ENCODE peak calls at places on chromosomes 5 and 9, in eight cellular contexts. X, I, O, D, L, G, E and F are unnamed samples.

GRCh38 chr5:123204224-123204623 is 115.2 kb downstream of the PRDM6 start:
- DNase-seq in X (no peak), I (no peak), O (no peak), D (no peak), L (no peak), G (no peak), E (no peak), F (no peak)

GRCh38 chr9:33230756-33231691 is 8.9 kb upstream of the SPINK4 start:
- DNase-seq in X (no peak), I (no peak), O (no peak), D (no peak), L (no peak), G (no peak), E (no peak), F (no peak)

GRCh38 chr9:24051587-24051986 is 225.5 kb upstream of the ELAVL2 start:
- DNase-seq in X (no peak), I (no peak), O (no peak), D (no peak), L (no peak), G (no peak), E (no peak), F (no peak)

GRCh38 chr9:93262537-93263310 is 78.8 kb downstream of the WNK2 start:
- DNase-seq in X (no peak), I (no peak), O (peak), D (no peak), L (no peak), G (no peak), E (peak), F (no peak)

GRCh38 chr5:72673623-72674022 is 142.8 kb upstream of the TNPO1 start:
- DNase-seq in X (no peak), I (no peak), O (no peak), D (no peak), L (no peak), G (no peak), E (no peak), F (no peak)

GRCh38 chr9:103364753-103365152 is 369.6 kb downstream of the CYLC2 start:
- DNase-seq in X (no peak), I (peak), O (no peak), D (no peak), L (no peak), G (peak), E (no peak), F (peak)

GRCh38 chr5:172897691-172898512 is 61.3 kb upstream of the RPL26L1 start:
- DNase-seq in X (peak), I (peak), O (no peak), D (no peak), L (peak), G (peak), E (no peak), F (peak)

GRCh38 chr5:65672787-65673186 is 48.0 kb downstream of the SHLD3 start:
- DNase-seq in X (no peak), I (peak), O (no peak), D (no peak), L (peak), G (peak), E (no peak), F (peak)

GRCh38 chr5:52007230-52007858 is 624.1 kb downstream of the ISL1 start:
- DNase-seq in X (peak), I (peak), O (no peak), D (no peak), L (no peak), G (peak), E (peak), F (peak)

GRCh38 chr5:65774346-65774745 is 52.3 kb downstream of the NLN start:
- DNase-seq in X (no peak), I (peak), O (no peak), D (no peak), L (peak), G (peak), E (peak), F (peak)

GRCh38 chr9:95181226-95181818 is 136.2 kb downstream of the FANCC start:
- DNase-seq in X (no peak), I (peak), O (no peak), D (no peak), L (no peak), G (peak), E (peak), F (peak)
- TF ChIP-seq CTCF in X (peak), I (peak), O (peak), D (peak), L (peak), G (peak), E (peak), F (peak)

DNA sequence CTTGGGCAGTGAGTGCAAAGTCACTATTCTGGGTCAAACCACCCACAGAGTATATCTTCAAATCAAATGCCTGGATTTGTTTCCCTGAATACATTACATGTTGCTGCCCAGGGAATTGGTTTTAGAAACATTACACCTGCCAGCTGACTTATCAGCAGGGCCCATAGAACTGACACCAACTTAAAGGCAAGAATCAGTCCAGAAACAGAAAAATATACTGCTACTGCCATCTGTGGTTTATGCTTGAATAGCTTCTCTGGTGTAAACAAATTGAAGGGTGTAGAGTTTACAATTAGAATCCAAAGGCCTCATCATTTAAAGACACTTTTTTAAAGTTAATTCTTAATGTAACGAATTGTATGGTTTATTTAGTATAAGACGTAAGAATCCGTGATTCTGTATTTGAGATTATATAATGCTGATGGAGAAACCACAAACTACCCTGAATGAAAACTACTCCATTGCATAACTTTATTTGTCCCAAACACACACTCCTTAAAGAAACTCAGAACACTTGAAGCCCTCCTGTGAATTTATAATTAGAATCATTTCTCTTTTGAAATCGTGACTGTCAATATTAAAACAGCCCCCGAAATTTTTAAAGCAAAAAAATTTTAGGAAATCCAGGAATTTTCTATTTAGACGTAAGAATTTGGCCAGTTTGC is 6.2 kb downstream of the NR6A1 start:
- DNase-seq in X (no peak), I (peak), O (no peak), D (no peak), L (no peak), G (peak), E (no peak), F (no peak)
- TF ChIP-seq CTCF in X (peak), I (peak), O (peak), D (peak), L (peak), G (peak), E (peak), F (peak)

GRCh38 chr9:134657666-134658377 is 16.2 kb downstream of the COL5A1 start:
- DNase-seq in X (peak), I (no peak), O (no peak), D (peak), L (no peak), G (no peak), E (no peak), F (no peak)

GRCh38 chr9:134655591-134656333 is 14.2 kb downstream of the COL5A1 start:
- DNase-seq in X (peak), I (no peak), O (no peak), D (peak), L (no peak), G (no peak), E (no peak), F (no peak)

GRCh38 chr9:134655101-134655500 is 13.5 kb downstream of the COL5A1 start:
- DNase-seq in X (peak), I (no peak), O (no peak), D (peak), L (no peak), G (no peak), E (no peak), F (no peak)

GRCh38 chr9:134658378-134658955 is 16.9 kb downstream of the COL5A1 start:
- DNase-seq in X (peak), I (no peak), O (no peak), D (peak), L (no peak), G (no peak), E (no peak), F (no peak)

DNA sequence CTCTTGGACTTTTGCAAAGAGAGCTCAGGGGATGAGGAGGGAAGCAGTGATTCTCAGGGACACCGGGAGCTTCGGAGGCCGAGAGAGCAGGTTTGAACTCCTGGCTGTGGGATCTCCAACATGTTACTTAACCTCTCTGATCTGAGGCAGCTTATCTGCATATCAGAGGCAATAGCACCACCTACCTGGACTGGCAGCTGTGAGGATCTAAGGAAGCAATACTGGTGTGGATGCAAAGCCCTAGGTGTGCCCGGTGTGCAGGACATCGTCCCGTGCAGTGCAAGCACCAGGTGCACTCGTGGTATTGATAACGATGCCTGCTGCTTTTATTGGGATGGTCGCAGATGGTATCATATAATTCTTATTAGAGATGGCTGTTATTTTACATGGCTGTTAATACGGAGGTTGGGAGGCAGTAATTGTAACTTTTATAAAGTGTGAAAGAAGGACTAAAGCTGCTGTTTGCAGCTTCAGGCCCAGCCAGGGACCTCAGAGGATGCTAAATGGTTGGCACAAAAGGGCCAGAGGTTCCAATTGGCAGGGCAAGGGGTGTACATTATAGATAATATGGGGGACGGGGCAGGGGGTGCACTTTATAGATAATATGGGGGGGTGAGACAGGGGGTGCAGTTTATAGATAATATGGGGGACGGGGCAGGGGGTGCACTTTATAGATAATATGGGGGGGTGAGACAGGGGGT is 14.9 kb downstream of the COL5A1 start:
- DNase-seq in X (no peak), I (no peak), O (no peak), D (peak), L (no peak), G (no peak), E (no peak), F (no peak)
- TF ChIP-seq CTCF in X (no peak), I (no peak), O (no peak), D (no peak), L (peak), G (no peak), E (no peak), F (peak)

GRCh38 chr5:139256820-139257219 is 36.7 kb upstream of the MATR3 start:
- DNase-seq in X (no peak), I (no peak), O (no peak), D (no peak), L (no peak), G (no peak), E (no peak), F (no peak)

GRCh38 chr5:139263431-139263975 is 30.0 kb upstream of the MATR3 start:
- DNase-seq in X (no peak), I (no peak), O (no peak), D (no peak), L (no peak), G (no peak), E (no peak), F (no peak)

GRCh38 chr5:139267481-139267880 is 26.1 kb upstream of the MATR3 start:
- DNase-seq in X (no peak), I (no peak), O (no peak), D (no peak), L (no peak), G (no peak), E (no peak), F (no peak)

DNA sequence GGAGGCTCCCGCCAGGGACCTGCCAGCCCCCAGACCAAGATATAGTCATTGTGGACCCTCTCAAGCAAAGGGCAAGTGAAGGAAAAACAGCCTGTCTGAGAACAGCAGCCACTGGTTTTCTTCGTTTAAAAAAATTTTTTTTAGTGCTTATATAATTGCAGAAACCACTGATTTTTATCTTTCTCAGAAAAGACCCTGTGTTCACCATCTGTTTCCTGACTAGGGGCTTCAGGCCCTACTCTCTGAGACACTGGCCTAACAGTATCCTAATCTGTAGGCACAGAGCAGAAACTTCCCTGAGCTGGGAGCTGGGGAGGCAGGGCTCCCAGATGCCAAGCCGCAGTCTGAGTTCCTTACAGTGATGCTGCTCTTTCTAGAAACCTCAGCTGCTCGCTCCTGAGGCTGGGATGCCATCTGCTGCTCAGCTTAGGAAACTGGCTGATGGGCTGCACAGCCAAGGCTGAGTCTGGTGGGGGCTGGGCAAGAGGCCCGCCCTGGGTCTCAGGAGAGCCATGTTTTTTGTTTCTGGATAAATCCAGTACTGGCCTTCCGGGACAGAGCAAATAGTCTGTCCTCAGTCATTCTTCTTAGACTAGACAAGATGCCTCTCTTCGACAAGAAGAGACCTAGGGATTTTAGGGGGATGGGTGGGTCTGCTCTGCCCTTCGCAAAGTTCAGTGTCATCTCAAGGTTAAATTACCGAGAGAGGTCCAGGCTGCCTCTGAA is 31.0 kb upstream of the MATR3 start:
- DNase-seq in X (peak), I (peak), O (peak), D (peak), L (peak), G (peak), E (peak), F (peak)
- TF ChIP-seq CTCF in X (peak), I (peak), O (peak), D (peak), L (peak), G (peak), E (peak), F (peak)

DNA sequence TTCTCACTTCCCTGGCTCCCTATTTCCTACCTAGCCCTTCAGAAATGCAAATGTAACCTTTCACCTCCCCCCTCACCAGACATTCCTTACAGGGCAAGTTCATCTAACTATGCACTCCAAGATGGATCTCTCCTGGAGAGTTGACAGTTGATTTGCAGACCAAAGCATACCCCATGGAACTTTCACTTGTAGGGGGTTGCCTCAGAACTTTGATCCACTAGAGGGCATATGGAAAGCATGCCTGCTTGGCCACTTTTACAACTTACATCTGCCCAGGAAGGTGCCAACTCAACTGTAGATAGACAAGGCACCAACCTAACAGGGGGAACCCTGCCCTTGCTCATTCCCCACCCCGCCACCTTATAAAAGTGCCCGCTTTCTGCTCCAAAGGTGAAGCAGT is 187.8 kb downstream of the NXNL2 start:
- DNase-seq in X (no peak), I (peak), O (no peak), D (no peak), L (no peak), G (peak), E (no peak), F (peak)
- TF ChIP-seq CTCF in X (no peak), I (peak), O (no peak), D (no peak), L (peak), G (peak), E (no peak), F (peak)

DNA sequence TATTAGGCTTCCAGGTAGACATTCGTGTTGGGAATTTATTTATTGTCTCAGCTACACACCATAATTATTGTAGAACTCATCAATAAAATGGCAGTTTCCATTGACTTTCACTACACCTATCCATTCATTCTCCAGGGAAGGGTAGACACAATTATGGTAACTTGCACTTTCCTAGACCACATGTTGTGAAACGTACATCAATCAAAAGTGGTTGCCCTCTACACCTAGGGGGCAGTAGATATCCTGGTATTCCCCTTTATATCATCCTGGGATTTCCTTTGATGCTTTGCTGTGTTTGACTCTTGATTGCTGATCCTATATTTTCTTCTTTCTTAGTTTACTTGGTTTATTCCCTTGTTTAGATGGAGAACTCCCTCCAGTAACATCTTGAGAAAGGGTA is 47.9 kb downstream of the ADGRV1 start:
- DNase-seq in X (no peak), I (no peak), O (no peak), D (no peak), L (no peak), G (no peak), E (no peak), F (no peak)
- TF ChIP-seq CTCF in X (no peak), I (peak), O (no peak), D (no peak), L (peak), G (no peak), E (peak), F (peak)

GRCh38 chr9:13627502-13627901 is 348.0 kb upstream of the MPDZ start:
- DNase-seq in X (no peak), I (no peak), O (no peak), D (no peak), L (no peak), G (no peak), E (no peak), F (no peak)

GRCh38 chr9:13629067-13629466 is 349.6 kb upstream of the MPDZ start:
- DNase-seq in X (no peak), I (no peak), O (no peak), D (no peak), L (no peak), G (no peak), E (no peak), F (no peak)

GRCh38 chr9:13627071-13627470 is 347.6 kb upstream of the MPDZ start:
- DNase-seq in X (no peak), I (no peak), O (no peak), D (no peak), L (no peak), G (no peak), E (no peak), F (no peak)

GRCh38 chr9:13628526-13628925 is 349.0 kb upstream of the MPDZ start:
- DNase-seq in X (no peak), I (no peak), O (no peak), D (no peak), L (no peak), G (no peak), E (no peak), F (no peak)

DNA sequence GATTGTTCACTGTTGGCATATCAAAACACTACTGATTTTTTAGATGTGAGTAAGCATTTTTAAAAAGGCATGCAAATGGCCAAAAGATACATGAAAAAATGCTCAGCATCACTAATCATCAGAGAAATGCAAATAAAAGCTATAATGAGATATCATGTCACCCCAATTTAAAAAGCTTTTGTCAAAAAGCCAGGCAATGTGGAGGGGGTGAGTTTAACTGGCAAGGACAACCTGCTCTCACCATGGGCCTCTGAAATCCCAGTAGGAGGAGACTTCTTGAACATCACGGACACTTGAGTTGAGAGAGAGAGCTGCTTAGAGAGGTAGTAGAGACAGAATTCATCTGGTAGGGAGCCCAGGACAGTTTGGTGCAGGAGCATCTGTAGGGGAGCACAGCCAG is 347.1 kb upstream of the MPDZ start:
- DNase-seq in X (no peak), I (no peak), O (no peak), D (no peak), L (no peak), G (no peak), E (no peak), F (no peak)
- TF ChIP-seq CTCF in X (no peak), I (no peak), O (no peak), D (no peak), L (no peak), G (no peak), E (no peak), F (no peak)

GRCh38 chr5:136275601-136276000 is 82.6 kb upstream of the SMIM32 start:
- DNase-seq in X (no peak), I (no peak), O (no peak), D (no peak), L (no peak), G (no peak), E (no peak), F (no peak)
- TF ChIP-seq CTCF in X (no peak), I (no peak), O (no peak), D (no peak), L (no peak), G (no peak), E (no peak), F (no peak)

GRCh38 chr5:127042593-127042992 is 12.2 kb upstream of the MARCHF3 start:
- DNase-seq in X (no peak), I (peak), O (no peak), D (no peak), L (no peak), G (peak), E (no peak), F (peak)
- TF ChIP-seq CTCF in X (no peak), I (peak), O (no peak), D (peak), L (peak), G (peak), E (no peak), F (peak)